ENCODE peak calls at places on chromosomes 6 and 20, in ten cellular contexts. O is PC-3, E is MM.1S, Z is endothelial cell of umbilical vein, M is astrocyte, L is fibroblast of lung, A is GM23248, P is keratinocyte, U is HCT116, H is neural progenitor cell. I is an unnamed sample.

GRCh38 chr20:48384147-48384818 is 443.5 kb downstream of the PREX1 start:
- DNase-seq in O (no peak), E (no peak), Z (no peak), M (no peak), L (no peak), A (peak; percentile 10), P (no peak), U (peak; percentile 24), H (no peak), I (peak; percentile 39)

GRCh38 chr6:110938176-110938575 is 20.3 kb upstream of the GTF3C6 start:
- DNase-seq in O (peak; percentile 14), E (no peak), Z (no peak), M (peak; percentile 4), L (peak; percentile 17), A (peak; percentile 45), P (no peak), U (no peak), H (no peak), I (no peak)

GRCh38 chr6:167424060-167424673 is 99.3 kb downstream of the TTLL2 start:
- DNase-seq in O (no peak), E (no peak), Z (no peak), M (no peak), L (no peak), A (no peak), P (no peak), U (no peak), H (no peak), I (no peak)

GRCh38 chr20:59006167-59006863 is 739 bp downstream of the CTSZ start:
- DNase-seq in O (peak; percentile 40), E (no peak), Z (peak; percentile 34), M (no peak), L (no peak), A (peak; percentile 70), P (no peak), U (no peak), H (no peak), I (no peak)

GRCh38 chr6:5855787-5856186 is 150.9 kb downstream of the NRN1 start:
- DNase-seq in O (no peak), E (no peak), Z (no peak), M (no peak), L (no peak), A (no peak), P (no peak), U (no peak), H (no peak), I (no peak)

GRCh38 chr6:38974389-38975133 is 74.0 kb upstream of the GLP1R start:
- DNase-seq in O (peak; percentile 44), E (no peak), Z (no peak), M (no peak), L (peak; percentile 1), A (peak; percentile 19), P (no peak), U (no peak), H (no peak), I (no peak)

GRCh38 chr20:51156796-51157119 is 133.9 kb upstream of the KCNG1 start:
- DNase-seq in O (no peak), E (no peak), Z (no peak), M (no peak), L (no peak), A (peak; percentile 5), P (no peak), U (no peak), H (peak; percentile 15), I (no peak)

GRCh38 chr6:152270301-152270925 is 366.7 kb downstream of the SYNE1 start:
- DNase-seq in O (peak; percentile 61), E (no peak), Z (no peak), M (peak; percentile 74), L (peak; percentile 78), A (peak; percentile 85), P (no peak), U (no peak), H (no peak), I (no peak)

DNA sequence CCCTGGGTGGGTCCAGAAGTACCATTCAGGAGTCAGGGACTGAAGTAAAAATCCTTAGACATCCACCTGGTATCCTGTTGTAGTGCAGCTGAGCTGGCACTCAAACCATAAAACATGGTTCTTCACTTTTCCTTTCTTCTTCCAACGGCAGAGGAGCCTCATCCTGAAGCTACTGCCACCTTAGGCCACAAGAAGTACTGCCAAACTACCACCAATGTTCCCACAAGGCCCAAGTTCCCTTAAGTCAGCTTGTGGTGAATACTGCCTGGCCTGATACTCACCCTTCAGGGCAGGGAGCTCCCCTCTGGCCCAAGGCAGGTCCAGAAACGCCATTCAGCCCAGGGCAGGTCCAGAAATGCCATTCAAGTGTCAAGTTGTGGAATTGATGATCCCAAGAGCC is 1053.4 kb upstream of the CITED2 start:
- DNase-seq in O (no peak), E (no peak), Z (no peak), M (no peak), L (no peak), A (no peak), P (no peak), U (peak; percentile 8), H (no peak), I (no peak)
- TF ChIP-seq EZH2 in O (no peak), E (no peak), Z (no peak), M (no peak), L (no peak), A (no peak), P (no peak), U (no peak), H (no peak), I (no peak)

GRCh38 chr6:75204959-75205775 is 686 bp downstream of the COL12A1 start:
- DNase-seq in O (peak; percentile 52), E (peak; percentile 39), Z (peak; percentile 46), M (peak; percentile 85), L (peak; percentile 91), A (peak; percentile 90), P (no peak), U (no peak), H (peak; percentile 60), I (no peak)

GRCh38 chr6:75207211-75207984 is 1.5 kb upstream of the COL12A1 start:
- DNase-seq in O (no peak), E (no peak), Z (peak; percentile 28), M (peak; percentile 47), L (peak; percentile 54), A (peak; percentile 73), P (no peak), U (no peak), H (peak; percentile 60), I (no peak)

GRCh38 chr6:75204222-75204958 is 1.5 kb downstream of the COL12A1 start:
- DNase-seq in O (peak; percentile 86), E (peak; percentile 63), Z (peak; percentile 90), M (peak; percentile 87), L (peak; percentile 92), A (peak; percentile 97), P (no peak), U (peak; percentile 86), H (peak; percentile 86), I (no peak)

GRCh38 chr6:75205776-75206334 is at the start of gene COL12A1:
- DNase-seq in O (peak; percentile 96), E (no peak), Z (peak; percentile 70), M (peak; percentile 99), L (peak; percentile 99), A (peak; percentile 99), P (peak; percentile 86), U (peak; percentile 80), H (peak; percentile 87), I (no peak)

DNA sequence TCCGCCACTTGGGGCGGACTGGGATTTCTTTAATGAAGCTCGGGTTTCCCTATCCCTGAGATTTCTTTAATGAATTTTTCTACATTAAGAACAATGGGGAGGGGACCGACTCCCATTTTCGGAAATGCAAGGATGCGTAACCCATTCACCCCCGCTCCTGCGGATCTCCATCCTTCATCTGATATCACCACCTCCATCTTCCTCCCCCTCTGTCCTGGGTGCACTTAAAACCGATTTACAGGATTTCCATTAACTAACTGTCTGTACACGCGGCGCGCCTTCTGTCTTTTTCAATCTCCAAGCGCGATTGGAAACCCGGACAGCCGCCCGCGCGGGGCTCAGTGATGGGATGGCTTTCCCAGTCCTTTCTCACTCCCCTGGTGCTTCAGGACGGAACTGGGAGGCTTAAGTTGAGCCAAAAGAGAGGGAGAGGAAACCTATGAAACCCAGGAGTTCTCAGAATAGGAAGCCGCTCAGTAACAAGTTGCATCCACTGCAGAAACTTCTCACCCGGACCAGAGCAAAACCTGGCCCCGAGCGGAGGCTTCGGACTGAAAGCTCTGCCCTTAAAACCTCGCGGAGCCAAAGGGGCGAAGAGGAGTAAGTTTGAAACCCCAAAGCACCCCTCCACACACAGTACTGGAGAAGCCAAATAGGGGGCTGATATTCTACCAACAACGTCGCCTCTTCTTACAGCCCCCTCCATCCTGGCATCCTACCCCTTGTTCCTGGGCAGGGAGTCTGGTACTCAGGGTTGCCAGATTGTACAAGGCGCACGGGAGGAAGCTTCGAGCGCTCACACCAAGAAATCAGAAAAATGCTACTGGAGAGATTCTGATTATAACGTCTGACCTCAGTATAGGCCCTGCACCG is 721 bp upstream of the COL12A1 start:
- DNase-seq in O (no peak), E (no peak), Z (peak; percentile 47), M (peak; percentile 57), L (peak; percentile 67), A (peak; percentile 81), P (no peak), U (no peak), H (peak; percentile 48), I (no peak)
- TF ChIP-seq EZH2 in O (no peak), E (no peak), Z (no peak), M (no peak), L (no peak), A (no peak), P (no peak), U (no peak), H (peak; percentile 61), I (no peak)

GRCh38 chr6:10404799-10405524 is 9.9 kb downstream of the TFAP2A start:
- DNase-seq in O (peak; percentile 12), E (no peak), Z (no peak), M (no peak), L (no peak), A (no peak), P (no peak), U (no peak), H (no peak), I (no peak)
- TF ChIP-seq EZH2 in O (no peak), E (no peak), Z (peak; percentile 48), M (no peak), L (no peak), A (no peak), P (no peak), U (no peak), H (peak; percentile 85), I (no peak)

GRCh38 chr20:9515761-9516657 is 1.6 kb downstream of the LAMP5 start:
- DNase-seq in O (peak; percentile 26), E (peak; percentile 42), Z (peak; percentile 6), M (no peak), L (peak; percentile 17), A (no peak), P (no peak), U (peak; percentile 10), H (peak; percentile 77), I (no peak)

GRCh38 chr20:9515211-9515580 is 806 bp downstream of the LAMP5 start:
- DNase-seq in O (no peak), E (peak; percentile 37), Z (no peak), M (no peak), L (no peak), A (no peak), P (no peak), U (no peak), H (no peak), I (no peak)

GRCh38 chr20:9516658-9516987 is 2.2 kb downstream of the LAMP5 start:
- DNase-seq in O (no peak), E (peak; percentile 58), Z (no peak), M (no peak), L (no peak), A (no peak), P (no peak), U (no peak), H (peak; percentile 21), I (no peak)

GRCh38 chr20:9514072-9514460 is 324 bp upstream of the LAMP5 start:
- DNase-seq in O (no peak), E (no peak), Z (no peak), M (no peak), L (no peak), A (no peak), P (no peak), U (no peak), H (peak; percentile 31), I (no peak)

GRCh38 chr20:9514461-9515210 is at the start of gene LAMP5:
- DNase-seq in O (peak; percentile 51), E (peak; percentile 85), Z (peak; percentile 18), M (peak; percentile 17), L (peak; percentile 47), A (peak; percentile 58), P (no peak), U (no peak), H (peak; percentile 94), I (no peak)
- TF ChIP-seq EZH2 in O (no peak), E (no peak), Z (peak; percentile 52), M (peak; percentile 64), L (peak; percentile 35), A (peak; percentile 58), P (no peak), U (no peak), H (peak; percentile 53), I (no peak)